ENCODE peak calls at places on chromosomes 5 and 9, in eight cellular contexts. V, G, C, X, L, A, U and Q are unnamed samples.

GRCh38 chr9:86652696-86653095 is 294.6 kb downstream of the GAS1 start:
- DNase-seq in V (no peak), G (no peak), C (no peak), X (peak; percentile 48), L (no peak), A (no peak), U (no peak), Q (no peak)

GRCh38 chr5:100838048-100838473 is 65.0 kb downstream of the ST8SIA4 start:
- DNase-seq in V (no peak), G (no peak), C (no peak), X (no peak), L (no peak), A (no peak), U (no peak), Q (no peak)

GRCh38 chr5:170907758-170908157 is 45.9 kb downstream of the RANBP17 start:
- DNase-seq in V (no peak), G (no peak), C (no peak), X (no peak), L (no peak), A (no peak), U (no peak), Q (no peak)

GRCh38 chr5:135253601-135254165 is 145.3 kb downstream of the MACROH2A1 start:
- DNase-seq in V (no peak), G (no peak), C (no peak), X (no peak), L (no peak), A (no peak), U (no peak), Q (no peak)

GRCh38 chr5:133754575-133755169 is 142.3 kb upstream of the FSTL4 start:
- DNase-seq in V (peak; percentile 63), G (peak; percentile 36), C (no peak), X (peak; percentile 41), L (peak; percentile 66), A (no peak), U (peak; percentile 42), Q (no peak)

GRCh38 chr5:174409070-174409469 is 315.3 kb upstream of the MSX2 start:
- DNase-seq in V (peak; percentile 33), G (peak; percentile 27), C (no peak), X (no peak), L (no peak), A (no peak), U (peak; percentile 11), Q (no peak)

GRCh38 chr9:126523621-126524111 is 90.1 kb upstream of the LMX1B start:
- DNase-seq in V (no peak), G (no peak), C (peak; percentile 55), X (no peak), L (peak; percentile 45), A (no peak), U (no peak), Q (no peak)

GRCh38 chr5:140261403-140262171 is 41.3 kb downstream of the PFDN1 start:
- DNase-seq in V (peak; percentile 62), G (peak; percentile 88), C (peak; percentile 60), X (peak; percentile 56), L (no peak), A (no peak), U (peak; percentile 86), Q (no peak)

GRCh38 chr9:89919171-89919681 is 314.4 kb downstream of the GADD45G start:
- DNase-seq in V (peak; percentile 64), G (peak; percentile 12), C (peak; percentile 32), X (no peak), L (peak; percentile 73), A (no peak), U (peak; percentile 3), Q (no peak)

GRCh38 chr5:138448481-138449398 is 9.9 kb downstream of the REEP2 start:
- DNase-seq in V (peak; percentile 72), G (no peak), C (no peak), X (peak; percentile 95), L (no peak), A (no peak), U (no peak), Q (no peak)

GRCh38 chr5:176133289-176133870 is 104.8 kb upstream of the SIMC1 start:
- DNase-seq in V (no peak), G (peak; percentile 24), C (peak; percentile 12), X (no peak), L (peak; percentile 35), A (no peak), U (no peak), Q (no peak)

GRCh38 chr5:95331358-95331757 is 46.5 kb upstream of the MCTP1 start:
- DNase-seq in V (no peak), G (no peak), C (no peak), X (no peak), L (no peak), A (no peak), U (no peak), Q (no peak)

GRCh38 chr5:14227501-14227900 is 84.4 kb downstream of the TRIO start:
- DNase-seq in V (no peak), G (no peak), C (no peak), X (no peak), L (no peak), A (no peak), U (no peak), Q (no peak)

GRCh38 chr9:124210697-124211096 is 47.1 kb upstream of the NEK6 start:
- DNase-seq in V (no peak), G (no peak), C (no peak), X (no peak), L (peak; percentile 77), A (no peak), U (no peak), Q (no peak)

GRCh38 chr5:135593886-135594285 is 15.1 kb upstream of the CXCL14 start:
- DNase-seq in V (no peak), G (no peak), C (no peak), X (no peak), L (no peak), A (no peak), U (no peak), Q (no peak)

GRCh38 chr5:124515494-124516222 is 230.8 kb downstream of the ZNF608 start:
- DNase-seq in V (no peak), G (no peak), C (no peak), X (no peak), L (no peak), A (no peak), U (no peak), Q (no peak)